ENCODE peak calls at places on chromosomes 7 and 10, in eight cellular contexts. W, I, Z, T, V, S, L and E are unnamed samples.

GRCh38 chr7:108266489-108266888 is 136.3 kb upstream of the LAMB4 start:
- DNase-seq in I (no peak), T (no peak), V (no peak), W (no peak), L (no peak), Z (no peak), S (no peak), E (no peak)

GRCh38 chr10:61789031-61789430 is 112.5 kb upstream of the ARID5B start:
- DNase-seq in W (no peak), Z (no peak), V (no peak), S (no peak), I (no peak), T (no peak), L (no peak), E (no peak)

GRCh38 chr10:52573347-52573746 is 199.2 kb downstream of the MBL2 start:
- DNase-seq in V (no peak), W (no peak), T (no peak), S (no peak), Z (no peak), I (no peak), L (no peak), E (no peak)

GRCh38 chr7:158705234-158705890 is 758 bp upstream of the NCAPG2 start:
- DNase-seq in I (no peak), S (no peak), W (no peak), Z (no peak), L (no peak), T (no peak), V (no peak), E (no peak)

GRCh38 chr7:135539629-135540028 is 18.1 kb upstream of the NUP205 start:
- DNase-seq in L (no peak), T (no peak), I (peak), Z (no peak), S (no peak), W (no peak), V (no peak), E (no peak)

GRCh38 chr10:62244785-62245595 is 23.7 kb downstream of the RTKN2 start:
- DNase-seq in Z (no peak), T (no peak), I (no peak), L (peak), W (peak), S (peak), V (no peak), E (no peak)

GRCh38 chr7:152158801-152159587 is 133.5 kb downstream of the GALNT11 start:
- DNase-seq in Z (no peak), V (no peak), L (no peak), S (no peak), W (no peak), T (peak), I (no peak), E (no peak)

GRCh38 chr7:45610660-45611299 is 36.6 kb downstream of the ADCY1 start:
- DNase-seq in V (no peak), L (no peak), S (no peak), W (no peak), Z (no peak), I (peak), T (no peak), E (no peak)

GRCh38 chr7:14835399-14835798 is 67.2 kb downstream of the DGKB start:
- DNase-seq in V (no peak), T (no peak), W (no peak), S (no peak), I (no peak), Z (no peak), L (no peak), E (no peak)

GRCh38 chr10:28991738-28992270 is 297.1 kb upstream of the LYZL1 start:
- DNase-seq in L (peak), T (no peak), W (peak), V (no peak), I (no peak), S (peak), Z (peak), E (peak)

GRCh38 chr7:122651451-122651850 is 47.5 kb downstream of the RNF133 start:
- DNase-seq in I (no peak), S (no peak), W (no peak), T (no peak), V (no peak), Z (no peak), L (no peak), E (no peak)

GRCh38 chr10:131475043-131475442 is 163.5 kb upstream of the TCERG1L start:
- DNase-seq in W (no peak), T (no peak), S (no peak), Z (no peak), I (no peak), L (no peak), V (no peak), E (no peak)

GRCh38 chr10:44567471-44567870 is 182.6 kb upstream of the CXCL12 start:
- DNase-seq in L (no peak), I (no peak), T (no peak), Z (no peak), W (no peak), V (no peak), S (peak), E (no peak)

GRCh38 chr7:125316451-125316850 is 386.8 kb upstream of the POT1 start:
- DNase-seq in I (no peak), T (no peak), Z (no peak), S (no peak), V (no peak), L (peak), W (peak), E (peak)

GRCh38 chr10:130018253-130018652 is 54.2 kb upstream of the EBF3 start:
- DNase-seq in Z (peak), V (no peak), L (no peak), S (peak), W (no peak), T (no peak), I (peak), E (no peak)

GRCh38 chr10:117663750-117664149 is 121.2 kb downstream of the EMX2 start:
- DNase-seq in I (peak), V (no peak), W (peak), T (peak), L (peak), Z (no peak), S (peak), E (no peak)

GRCh38 chr7:149823191-149823630 is 15.0 kb upstream of the ZNF862 start:
- DNase-seq in T (peak), S (no peak), V (peak), W (no peak), L (no peak), Z (no peak), I (no peak), E (no peak)

GRCh38 chr7:92051655-92052054 is 82.6 kb downstream of the CYP51A1 start:
- DNase-seq in I (no peak), S (no peak), L (no peak), W (no peak), Z (no peak), T (no peak), V (no peak), E (no peak)

GRCh38 chr10:54866666-54867065 is 65.6 kb upstream of the PCDH15 start:
- DNase-seq in S (no peak), I (no peak), W (no peak), V (no peak), T (no peak), L (no peak), Z (no peak), E (no peak)

GRCh38 chr7:43686991-43687390 is 42.3 kb downstream of the COA1 start:
- DNase-seq in Z (no peak), T (no peak), W (no peak), S (no peak), V (no peak), I (no peak), L (no peak), E (no peak)

GRCh38 chr7:41010418-41010817 is 692.5 kb downstream of the INHBA start:
- DNase-seq in V (no peak), L (no peak), S (peak), Z (no peak), I (no peak), T (no peak), W (no peak), E (no peak)

GRCh38 chr7:43363429-43363894 is 219.4 kb upstream of the STK17A start:
- DNase-seq in V (no peak), Z (no peak), T (no peak), L (no peak), I (no peak), W (no peak), S (no peak), E (no peak)

GRCh38 chr7:142303650-142304049 is 45.8 kb upstream of the PRSS58 start:
- DNase-seq in V (no peak), T (no peak), S (no peak), Z (no peak), L (no peak), I (no peak), W (peak), E (no peak)

GRCh38 chr7:108235451-108236061 is 105.4 kb upstream of the LAMB4 start:
- DNase-seq in W (no peak), Z (no peak), T (no peak), L (no peak), I (no peak), S (peak), V (no peak), E (no peak)

GRCh38 chr7:56051339-56052191 is at the start of the genes CCT6A and PSPH:
- DNase-seq in S (peak), L (peak), T (peak), Z (peak), W (peak), V (peak), I (peak), E (peak)

GRCh38 chr7:133482626-133483025 is 229.7 kb downstream of the EXOC4 start:
- DNase-seq in T (no peak), I (no peak), L (no peak), S (no peak), W (no peak), Z (no peak), V (no peak), E (no peak)

GRCh38 chr7:29795696-29796095 is 10.6 kb upstream of the WIPF3 start:
- DNase-seq in V (no peak), S (no peak), Z (no peak), I (no peak), L (no peak), T (no peak), W (no peak), E (no peak)

GRCh38 chr7:123682690-123683089 is 27.0 kb downstream of the LMOD2 start:
- DNase-seq in S (peak), W (peak), Z (no peak), I (no peak), L (peak), V (no peak), T (no peak), E (no peak)

GRCh38 chr7:13327669-13328068 is 640.2 kb downstream of the ARL4A start:
- DNase-seq in Z (no peak), V (no peak), L (no peak), T (no peak), S (peak), I (no peak), W (no peak), E (no peak)

GRCh38 chr10:72263613-72264241 is 10.0 kb upstream of the DDIT4 start:
- DNase-seq in Z (no peak), W (no peak), L (peak), I (no peak), S (no peak), T (no peak), V (no peak), E (no peak)
- TF ChIP-seq POLR2A in Z (no peak), W (no peak), L (no peak), I (no peak), S (no peak), T (no peak), V (no peak), E (no peak)

GRCh38 chr7:26188291-26188999 is 12.1 kb downstream of the HNRNPA2B1 start:
- DNase-seq in Z (no peak), S (no peak), L (no peak), V (no peak), I (no peak), T (no peak), W (no peak), E (no peak)

GRCh38 chr7:26189697-26190096 is 10.8 kb downstream of the HNRNPA2B1 start:
- DNase-seq in W (no peak), Z (no peak), L (no peak), I (no peak), T (no peak), V (no peak), S (no peak), E (no peak)

GRCh38 chr7:26189000-26189539 is 11.5 kb downstream of the HNRNPA2B1 start:
- DNase-seq in T (no peak), W (no peak), I (no peak), V (no peak), L (no peak), S (no peak), Z (no peak), E (no peak)

GRCh38 chr7:26186364-26187311 is 13.9 kb downstream of the HNRNPA2B1 start:
- DNase-seq in L (no peak), T (no peak), W (no peak), V (no peak), Z (no peak), I (no peak), S (no peak), E (no peak)

DNA sequence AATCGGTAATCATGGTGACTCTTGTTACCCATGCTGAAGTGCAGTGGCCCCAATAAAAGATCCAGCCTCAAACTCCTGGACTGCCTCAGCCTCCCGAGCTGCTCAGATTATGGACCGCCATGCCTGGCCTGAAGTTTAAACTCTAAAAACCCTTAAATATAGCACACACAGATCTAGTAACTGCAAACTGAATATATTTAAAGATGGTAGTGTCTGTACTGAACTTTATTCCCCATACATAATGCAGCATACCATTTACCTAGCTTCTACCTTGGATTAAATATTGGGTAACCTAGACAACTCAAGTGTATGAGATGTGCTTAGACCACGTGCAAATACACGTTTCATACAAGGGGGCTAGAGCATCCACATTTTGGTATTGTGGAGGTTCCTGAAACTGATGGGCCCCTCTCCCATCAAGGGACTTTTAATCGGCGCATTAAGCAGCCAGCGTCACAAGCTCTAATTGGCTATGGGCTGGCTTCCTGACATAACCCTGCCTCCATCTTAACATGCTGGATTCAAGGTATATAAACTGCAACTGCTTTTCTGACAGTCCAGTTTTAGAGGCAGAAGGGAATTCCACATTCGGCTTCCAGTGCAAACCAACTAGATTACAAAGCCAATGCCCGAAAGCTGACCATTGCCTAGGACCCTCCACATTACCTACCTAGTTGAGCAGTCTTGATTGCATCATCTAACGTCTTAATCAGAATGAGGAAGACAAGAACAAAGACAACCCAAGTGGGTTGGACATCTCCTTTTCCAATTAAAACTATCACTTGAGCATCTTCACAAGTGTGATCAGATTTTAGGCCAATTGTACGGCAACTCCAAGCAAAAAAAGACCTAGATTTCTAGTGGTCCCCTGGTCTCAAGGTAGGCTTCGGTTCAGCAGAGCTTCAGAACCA is 12.9 kb downstream of the HNRNPA2B1 start:
- DNase-seq in V (no peak), T (no peak), I (no peak), Z (no peak), S (no peak), L (no peak), W (no peak), E (no peak)
- TF ChIP-seq POLR2A in V (no peak), T (peak), I (no peak), Z (no peak), S (peak), L (peak), W (no peak), E (peak)

DNA sequence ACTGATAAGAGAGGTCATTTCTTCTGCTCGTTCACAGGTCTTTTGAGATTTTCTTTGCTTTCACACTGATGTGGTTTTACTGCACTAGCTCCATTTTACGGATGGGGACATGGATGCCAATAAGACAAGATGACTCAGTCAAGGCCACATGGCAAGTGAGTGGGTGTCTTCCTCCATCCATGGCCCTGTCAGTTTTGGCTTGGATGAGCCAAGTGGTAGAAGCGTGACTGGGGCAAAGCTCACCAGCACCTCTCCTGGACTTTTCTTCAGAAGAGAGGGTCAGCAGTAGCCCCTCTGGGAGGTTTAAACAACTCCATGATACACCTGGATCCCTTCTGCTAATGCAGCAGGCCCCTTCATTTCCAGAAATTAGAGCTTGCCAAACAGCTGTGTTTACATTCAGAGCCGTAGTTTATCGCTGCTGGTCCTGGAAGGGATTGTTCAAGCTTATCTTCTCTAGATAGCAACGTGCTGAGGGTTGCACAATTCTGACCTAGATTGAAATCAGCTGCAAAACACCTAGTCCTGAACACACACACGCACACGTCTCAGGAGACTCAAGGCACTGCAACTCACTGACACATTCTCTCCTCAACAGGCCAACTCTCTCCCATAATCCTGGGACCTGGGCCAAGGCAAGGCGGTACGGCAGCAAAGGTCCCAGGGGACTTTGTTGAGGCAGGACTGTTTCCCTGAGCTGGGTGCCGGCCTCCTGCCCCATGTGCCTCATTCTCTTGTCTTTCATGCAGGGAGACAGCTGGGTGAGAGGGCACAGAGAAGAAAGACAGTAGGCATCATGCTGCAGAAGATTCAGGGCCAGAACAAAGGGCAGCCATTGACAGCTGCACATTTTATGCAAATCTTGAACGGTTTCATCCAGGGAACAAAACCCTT is 14.2 kb upstream of the PDCD4 start:
- DNase-seq in T (no peak), V (no peak), Z (no peak), L (peak), I (peak), W (no peak), S (peak), E (no peak)
- TF ChIP-seq POLR2A in T (no peak), V (no peak), Z (no peak), L (no peak), I (no peak), W (no peak), S (no peak), E (no peak)

GRCh38 chr7:106282374-106282773 is 2.4 kb downstream of the NAMPT start:
- DNase-seq in W (no peak), V (no peak), S (no peak), L (peak), T (no peak), Z (no peak), I (no peak), E (no peak)
- TF ChIP-seq POLR2A in W (no peak), V (no peak), S (peak), L (no peak), T (no peak), Z (no peak), I (no peak), E (no peak)

DNA sequence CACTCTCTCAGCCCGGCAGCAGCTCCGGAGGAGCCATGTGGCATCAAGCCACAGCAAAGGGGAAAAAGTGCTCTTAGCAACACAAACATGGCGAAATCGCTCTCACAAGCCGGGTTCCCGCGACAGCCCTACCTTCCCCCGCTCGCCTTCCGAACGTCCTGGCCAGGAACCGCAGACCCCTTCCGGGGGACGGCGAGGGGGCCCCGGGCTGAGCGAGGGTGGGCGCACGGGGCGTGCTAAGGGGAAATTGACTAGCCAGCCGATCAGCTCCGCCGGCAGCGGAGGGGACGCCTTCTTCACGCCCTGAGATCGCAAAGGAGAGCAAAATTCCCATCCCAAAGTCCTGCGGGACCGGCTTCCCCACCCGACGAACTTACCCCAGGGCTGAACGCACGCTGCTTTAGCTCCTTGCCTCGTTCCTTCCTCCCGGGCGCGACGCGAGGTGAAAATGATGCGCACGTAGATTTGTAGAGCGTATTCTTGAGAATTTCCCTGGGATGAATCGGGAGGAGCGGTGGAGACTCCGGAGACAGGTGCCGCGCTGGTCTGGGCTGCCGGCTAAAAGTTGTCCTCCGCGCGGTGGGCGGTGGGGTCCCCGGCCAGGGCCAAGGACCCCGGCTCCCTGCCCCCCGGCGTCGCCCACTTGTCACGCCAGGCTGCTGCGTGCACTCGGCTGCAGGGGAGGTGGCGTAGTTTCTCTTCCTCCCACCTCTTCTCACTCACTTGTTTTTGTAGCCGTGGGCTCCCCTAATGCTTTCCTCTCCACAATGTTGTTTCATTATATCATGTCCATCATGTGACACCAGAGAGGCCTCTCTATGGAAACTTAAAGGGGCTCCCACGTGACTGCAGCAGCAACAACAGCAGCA is 220.1 kb upstream of the MKLN1 start:
- DNase-seq in L (peak), W (peak), S (peak), Z (peak), V (peak), T (peak), I (peak), E (no peak)
- TF ChIP-seq POLR2A in L (peak), W (no peak), S (peak), Z (no peak), V (peak), T (peak), I (peak), E (no peak)